ENCODE peak calls at places on chromosome 16, in five cellular contexts. One of them, this sample, is unnamed.

GRCh38 chr16:55389426-55390073 is 65.5 kb downstream of the IRX6 start:
- DNase-seq in pancreas: no peak
- DNase-seq in epithelial cell of esophagus: peak
- DNase-seq in tibial artery: no peak
- DNase-seq in fibroblast of the aortic adventitia: no peak
- DNase-seq in this sample: peak

GRCh38 chr16:75555213-75555706 is 792 bp downstream of the TMEM231 start:
- DNase-seq in pancreas: peak
- DNase-seq in epithelial cell of esophagus: peak
- DNase-seq in tibial artery: peak
- DNase-seq in fibroblast of the aortic adventitia: peak
- DNase-seq in this sample: peak

GRCh38 chr16:69188716-69189115 is 1.8 kb downstream of the SNTB2 start:
- DNase-seq in pancreas: no peak
- DNase-seq in epithelial cell of esophagus: no peak
- DNase-seq in tibial artery: no peak
- DNase-seq in fibroblast of the aortic adventitia: peak
- DNase-seq in this sample: no peak

GRCh38 chr16:88331989-88332920 is 50.5 kb upstream of the ZNF469 start:
- DNase-seq in pancreas: peak
- DNase-seq in epithelial cell of esophagus: peak
- DNase-seq in tibial artery: peak
- DNase-seq in fibroblast of the aortic adventitia: peak
- DNase-seq in this sample: no peak

GRCh38 chr16:88309174-88309904 is 73.4 kb upstream of the ZNF469 start:
- DNase-seq in pancreas: no peak
- DNase-seq in epithelial cell of esophagus: no peak
- DNase-seq in tibial artery: no peak
- DNase-seq in fibroblast of the aortic adventitia: no peak
- DNase-seq in this sample: no peak

GRCh38 chr16:2420035-2420434 is 9.2 kb upstream of the CCNF start:
- DNase-seq in pancreas: no peak
- DNase-seq in epithelial cell of esophagus: no peak
- DNase-seq in tibial artery: no peak
- DNase-seq in fibroblast of the aortic adventitia: peak
- DNase-seq in this sample: no peak

GRCh38 chr16:777826-778225 is 10.4 kb downstream of the RPUSD1 start:
- DNase-seq in pancreas: no peak
- DNase-seq in epithelial cell of esophagus: peak
- DNase-seq in tibial artery: no peak
- DNase-seq in fibroblast of the aortic adventitia: no peak
- DNase-seq in this sample: no peak

GRCh38 chr16:88743693-88744519 is 37.6 kb downstream of the CTU2 start:
- DNase-seq in pancreas: peak
- DNase-seq in epithelial cell of esophagus: peak
- DNase-seq in tibial artery: peak
- DNase-seq in fibroblast of the aortic adventitia: peak
- DNase-seq in this sample: peak

GRCh38 chr16:25060920-25061319 is 45.8 kb upstream of the ARHGAP17 start:
- DNase-seq in pancreas: no peak
- DNase-seq in epithelial cell of esophagus: no peak
- DNase-seq in tibial artery: no peak
- DNase-seq in fibroblast of the aortic adventitia: no peak
- DNase-seq in this sample: no peak

GRCh38 chr16:1641261-1641660 is 29.1 kb downstream of the CRAMP1 start:
- DNase-seq in pancreas: no peak
- DNase-seq in epithelial cell of esophagus: no peak
- DNase-seq in tibial artery: no peak
- DNase-seq in fibroblast of the aortic adventitia: no peak
- DNase-seq in this sample: no peak

GRCh38 chr16:9123871-9124270 is 32.4 kb downstream of the HAPSTR1 start:
- DNase-seq in pancreas: peak
- DNase-seq in epithelial cell of esophagus: peak
- DNase-seq in tibial artery: peak
- DNase-seq in fibroblast of the aortic adventitia: no peak
- DNase-seq in this sample: peak

GRCh38 chr16:2897110-2897509 is 14.1 kb downstream of the FLYWCH2 start:
- DNase-seq in pancreas: no peak
- DNase-seq in epithelial cell of esophagus: no peak
- DNase-seq in tibial artery: no peak
- DNase-seq in fibroblast of the aortic adventitia: no peak
- DNase-seq in this sample: no peak

GRCh38 chr16:66408181-66409048 is 18.7 kb upstream of the BEAN1 start:
- DNase-seq in pancreas: no peak
- DNase-seq in epithelial cell of esophagus: peak
- DNase-seq in tibial artery: no peak
- DNase-seq in fibroblast of the aortic adventitia: peak
- DNase-seq in this sample: no peak

GRCh38 chr16:84700518-84701277 is 898 bp downstream of the USP10 start:
- DNase-seq in pancreas: peak
- DNase-seq in epithelial cell of esophagus: peak
- DNase-seq in tibial artery: no peak
- DNase-seq in fibroblast of the aortic adventitia: peak
- DNase-seq in this sample: no peak

GRCh38 chr16:66207139-66207863 is 159.2 kb upstream of the CDH5 start:
- DNase-seq in pancreas: no peak
- DNase-seq in epithelial cell of esophagus: peak
- DNase-seq in tibial artery: peak
- DNase-seq in fibroblast of the aortic adventitia: no peak
- DNase-seq in this sample: no peak

GRCh38 chr16:84841787-84842300 is 22.1 kb downstream of the CRISPLD2 start:
- DNase-seq in pancreas: peak
- DNase-seq in epithelial cell of esophagus: peak
- DNase-seq in tibial artery: no peak
- DNase-seq in fibroblast of the aortic adventitia: no peak
- DNase-seq in this sample: peak

GRCh38 chr16:50505714-50506542 is 42.3 kb upstream of the NKD1 start:
- DNase-seq in pancreas: no peak
- DNase-seq in epithelial cell of esophagus: no peak
- DNase-seq in tibial artery: no peak
- DNase-seq in fibroblast of the aortic adventitia: no peak
- DNase-seq in this sample: no peak

GRCh38 chr16:30541502-30542329 is 7.1 kb upstream of the ZNF747 start:
- DNase-seq in pancreas: no peak
- DNase-seq in epithelial cell of esophagus: no peak
- DNase-seq in tibial artery: no peak
- DNase-seq in fibroblast of the aortic adventitia: peak
- DNase-seq in this sample: no peak

GRCh38 chr16:47045023-47045422 is 71.5 kb upstream of the DNAJA2 start:
- DNase-seq in pancreas: no peak
- DNase-seq in epithelial cell of esophagus: no peak
- DNase-seq in tibial artery: no peak
- DNase-seq in fibroblast of the aortic adventitia: peak
- DNase-seq in this sample: no peak

GRCh38 chr16:87945351-87946042 is 5.7 kb upstream of the BANP start:
- DNase-seq in pancreas: peak
- DNase-seq in epithelial cell of esophagus: peak
- DNase-seq in tibial artery: peak
- DNase-seq in fibroblast of the aortic adventitia: peak
- DNase-seq in this sample: peak

GRCh38 chr16:30535777-30536190 is 1.1 kb upstream of the ZNF747 start:
- DNase-seq in pancreas: peak
- DNase-seq in epithelial cell of esophagus: peak
- DNase-seq in tibial artery: peak
- DNase-seq in fibroblast of the aortic adventitia: peak
- DNase-seq in this sample: peak

GRCh38 chr16:525520-526180 is 1.9 kb upstream of the CAPN15 start:
- DNase-seq in pancreas: peak
- DNase-seq in epithelial cell of esophagus: peak
- DNase-seq in tibial artery: no peak
- DNase-seq in fibroblast of the aortic adventitia: peak
- DNase-seq in this sample: no peak

GRCh38 chr16:69324585-69325253 is 5.7 kb downstream of the PDF start:
- DNase-seq in pancreas: peak
- DNase-seq in epithelial cell of esophagus: no peak
- DNase-seq in tibial artery: no peak
- DNase-seq in fibroblast of the aortic adventitia: no peak
- DNase-seq in this sample: no peak

GRCh38 chr16:23466162-23466885 is 13.3 kb upstream of the COG7 start:
- DNase-seq in pancreas: no peak
- DNase-seq in epithelial cell of esophagus: peak
- DNase-seq in tibial artery: no peak
- DNase-seq in fibroblast of the aortic adventitia: peak
- DNase-seq in this sample: no peak

DNA sequence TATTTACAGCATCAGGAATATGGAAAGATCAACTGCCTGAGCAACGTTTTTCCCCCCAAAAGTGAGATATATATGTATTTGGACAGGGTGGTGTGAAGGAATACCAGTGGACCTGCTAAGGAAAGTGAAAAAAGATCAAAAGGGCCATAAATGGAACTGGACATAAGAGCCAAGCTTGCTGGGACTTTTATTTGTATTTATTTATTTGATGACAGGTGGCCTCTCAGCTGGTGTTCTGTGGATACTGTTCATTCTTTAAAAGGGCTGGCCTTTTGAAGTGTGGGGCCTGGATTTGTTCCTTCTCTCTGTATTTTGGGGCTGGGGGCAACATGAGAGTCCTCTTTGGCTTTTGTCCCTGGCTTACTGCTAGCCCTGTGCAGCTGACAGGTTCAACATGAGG is 306.6 kb upstream of the N4BP1 start:
- DNase-seq in pancreas: no peak
- DNase-seq in epithelial cell of esophagus: no peak
- DNase-seq in tibial artery: no peak
- DNase-seq in fibroblast of the aortic adventitia: no peak
- DNase-seq in this sample: no peak
- TF ChIP-seq CTCF in pancreas: no peak
- TF ChIP-seq CTCF in epithelial cell of esophagus: no peak
- TF ChIP-seq CTCF in tibial artery: no peak
- TF ChIP-seq CTCF in fibroblast of the aortic adventitia: no peak
- TF ChIP-seq CTCF in this sample: no peak

DNA sequence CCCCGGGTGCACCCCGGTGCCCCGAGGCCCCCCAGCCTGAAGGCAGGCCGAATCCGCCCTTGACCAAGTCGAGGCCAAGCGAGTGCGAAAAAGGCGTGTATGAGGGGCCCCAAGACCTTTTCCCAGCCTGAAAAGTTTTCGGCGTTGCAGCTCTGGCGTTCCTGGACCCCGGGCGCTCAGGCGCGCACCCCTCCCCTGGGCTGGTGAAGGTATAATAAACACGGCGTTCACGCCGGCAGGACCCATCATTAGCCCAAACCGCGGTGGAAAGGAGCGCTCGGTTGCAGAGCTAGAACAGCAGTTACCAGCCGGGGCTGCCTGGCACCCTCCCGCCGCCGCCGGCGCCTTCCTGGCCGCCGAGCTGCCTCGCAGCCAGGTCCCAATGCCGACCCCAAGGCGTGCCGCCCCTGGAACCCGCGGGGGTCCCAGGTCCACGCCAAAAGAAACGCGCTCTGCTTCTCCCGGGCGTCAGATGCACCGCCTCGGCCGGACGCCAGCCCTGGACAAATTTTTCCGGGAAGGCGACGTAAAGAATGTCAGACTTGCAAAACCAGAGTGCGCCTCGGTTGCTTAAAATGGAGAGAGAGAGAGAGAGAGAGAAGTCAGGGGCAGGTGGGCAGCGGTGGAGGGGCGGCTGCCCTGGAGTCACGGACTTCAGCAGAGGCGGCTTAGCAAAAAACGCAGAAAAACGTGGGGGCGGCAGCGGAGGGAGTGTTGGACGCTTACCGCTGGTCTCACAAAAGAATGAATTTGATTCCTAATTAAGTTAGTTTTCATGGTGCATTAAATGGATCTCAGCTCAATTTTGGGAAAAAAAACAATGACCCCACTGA is 11.4 kb upstream of the FOXF1 start:
- DNase-seq in pancreas: no peak
- DNase-seq in epithelial cell of esophagus: no peak
- DNase-seq in tibial artery: no peak
- DNase-seq in fibroblast of the aortic adventitia: peak
- DNase-seq in this sample: no peak
- H3K4me3 ChIP-seq in pancreas: no peak
- H3K4me3 ChIP-seq in epithelial cell of esophagus: no peak
- H3K4me3 ChIP-seq in tibial artery: peak
- H3K4me3 ChIP-seq in fibroblast of the aortic adventitia: no peak
- H3K4me3 ChIP-seq in this sample: peak

GRCh38 chr16:86833136-86833535 is 254.8 kb downstream of the FOXL1 start:
- DNase-seq in pancreas: no peak
- DNase-seq in epithelial cell of esophagus: no peak
- DNase-seq in tibial artery: no peak
- DNase-seq in fibroblast of the aortic adventitia: peak
- DNase-seq in this sample: no peak

GRCh38 chr16:86835981-86836380 is 257.6 kb downstream of the FOXL1 start:
- DNase-seq in pancreas: no peak
- DNase-seq in epithelial cell of esophagus: no peak
- DNase-seq in tibial artery: no peak
- DNase-seq in fibroblast of the aortic adventitia: no peak
- DNase-seq in this sample: no peak

GRCh38 chr16:86831366-86831765 is 253.0 kb downstream of the FOXL1 start:
- DNase-seq in pancreas: no peak
- DNase-seq in epithelial cell of esophagus: no peak
- DNase-seq in tibial artery: no peak
- DNase-seq in fibroblast of the aortic adventitia: no peak
- DNase-seq in this sample: no peak

GRCh38 chr16:86836503-86837125 is 258.3 kb downstream of the FOXL1 start:
- DNase-seq in pancreas: no peak
- DNase-seq in epithelial cell of esophagus: peak
- DNase-seq in tibial artery: no peak
- DNase-seq in fibroblast of the aortic adventitia: peak
- DNase-seq in this sample: no peak

GRCh38 chr16:86834451-86835035 is 256.2 kb downstream of the FOXL1 start:
- DNase-seq in pancreas: no peak
- DNase-seq in epithelial cell of esophagus: no peak
- DNase-seq in tibial artery: no peak
- DNase-seq in fibroblast of the aortic adventitia: peak
- DNase-seq in this sample: no peak
- TF ChIP-seq CTCF in pancreas: no peak
- TF ChIP-seq CTCF in epithelial cell of esophagus: peak
- TF ChIP-seq CTCF in tibial artery: peak
- TF ChIP-seq CTCF in fibroblast of the aortic adventitia: peak
- TF ChIP-seq CTCF in this sample: no peak

GRCh38 chr16:28292731-28293588 is 635 bp downstream of the SBK1 start:
- DNase-seq in pancreas: peak
- DNase-seq in epithelial cell of esophagus: no peak
- DNase-seq in tibial artery: no peak
- DNase-seq in fibroblast of the aortic adventitia: no peak
- DNase-seq in this sample: no peak

GRCh38 chr16:28294201-28294600 is 1.9 kb downstream of the SBK1 start:
- DNase-seq in pancreas: no peak
- DNase-seq in epithelial cell of esophagus: no peak
- DNase-seq in tibial artery: no peak
- DNase-seq in fibroblast of the aortic adventitia: no peak
- DNase-seq in this sample: no peak

GRCh38 chr16:28293589-28293935 is 1.2 kb downstream of the SBK1 start:
- DNase-seq in pancreas: no peak
- DNase-seq in epithelial cell of esophagus: no peak
- DNase-seq in tibial artery: no peak
- DNase-seq in fibroblast of the aortic adventitia: no peak
- DNase-seq in this sample: no peak

GRCh38 chr16:28297308-28297707 is 5.0 kb downstream of the SBK1 start:
- DNase-seq in pancreas: no peak
- DNase-seq in epithelial cell of esophagus: no peak
- DNase-seq in tibial artery: no peak
- DNase-seq in fibroblast of the aortic adventitia: no peak
- DNase-seq in this sample: no peak

DNA sequence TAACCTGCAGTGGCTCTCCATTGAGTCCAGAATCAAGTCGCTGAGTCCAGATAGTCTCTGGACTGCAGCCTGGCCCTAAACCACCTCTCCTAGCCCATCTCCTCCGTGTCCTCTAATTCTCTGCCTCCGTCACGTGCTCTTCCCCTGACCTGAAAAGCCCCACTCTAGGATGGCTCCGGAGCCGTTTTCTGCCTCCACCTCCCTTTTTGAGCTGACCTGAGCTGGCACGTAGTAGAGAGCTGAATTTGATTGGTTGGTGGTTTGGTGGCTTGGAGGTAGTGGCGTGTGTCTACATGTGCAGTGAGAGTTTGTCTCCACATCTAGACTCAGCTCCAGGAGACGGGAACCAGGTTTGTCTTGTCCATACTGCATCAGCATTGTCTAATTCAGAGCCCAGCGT is 2.9 kb downstream of the SBK1 start:
- DNase-seq in pancreas: no peak
- DNase-seq in epithelial cell of esophagus: no peak
- DNase-seq in tibial artery: no peak
- DNase-seq in fibroblast of the aortic adventitia: no peak
- DNase-seq in this sample: no peak
- H3K4me3 ChIP-seq in pancreas: no peak
- H3K4me3 ChIP-seq in epithelial cell of esophagus: no peak
- H3K4me3 ChIP-seq in tibial artery: no peak
- H3K4me3 ChIP-seq in fibroblast of the aortic adventitia: no peak
- H3K4me3 ChIP-seq in this sample: no peak